ENCODE peak calls at places on chromosome 11, in ten cellular contexts. A, J, V, S, Y, X, M, C, H and U are unnamed samples.

GRCh38 chr11:130629039-130629438 is 180.6 kb downstream of the ADAMTS15 start:
- DNase-seq in H (no peak), C (no peak), M (no peak), V (no peak), A (no peak), Y (no peak), X (no peak), S (peak), J (no peak), U (peak)

GRCh38 chr11:32173435-32173834 is 82.6 kb downstream of the RCN1 start:
- DNase-seq in V (peak), H (peak), S (peak), J (peak), Y (peak), X (peak), M (peak), A (peak), C (peak), U (peak)

GRCh38 chr11:100546714-100547113 is 140.4 kb upstream of the ARHGAP42 start:
- DNase-seq in H (peak), S (no peak), Y (no peak), C (peak), V (peak), J (no peak), X (no peak), M (peak), A (no peak), U (no peak)

GRCh38 chr11:88629496-88629895 is 292.0 kb upstream of the CTSC start:
- DNase-seq in C (no peak), A (no peak), Y (no peak), H (no peak), M (no peak), S (no peak), J (no peak), X (no peak), V (peak), U (peak)

GRCh38 chr11:86369668-86370067 is 5.0 kb upstream of the CCDC81 start:
- DNase-seq in C (no peak), Y (no peak), S (no peak), J (no peak), X (no peak), H (no peak), V (peak), A (no peak), M (no peak), U (no peak)

GRCh38 chr11:125272092-125272491 is 107.5 kb downstream of the PKNOX2 start:
- DNase-seq in J (no peak), X (no peak), S (no peak), V (peak), H (no peak), Y (no peak), M (peak), A (no peak), C (no peak), U (no peak)

GRCh38 chr11:61297741-61298140 is 2.6 kb upstream of the VWCE start:
- DNase-seq in Y (no peak), X (no peak), S (no peak), A (no peak), H (no peak), M (peak), C (peak), J (no peak), V (no peak), U (peak)

GRCh38 chr11:64237484-64237951 is 3.1 kb downstream of the VEGFB start:
- DNase-seq in J (peak), S (no peak), X (peak), A (no peak), C (no peak), Y (no peak), M (no peak), H (peak), V (no peak), U (no peak)

GRCh38 chr11:132586801-132587200 is 945.5 kb downstream of the OPCML start:
- DNase-seq in A (no peak), Y (no peak), C (peak), V (no peak), S (no peak), X (no peak), J (no peak), H (no peak), M (no peak), U (peak)

GRCh38 chr11:105005451-105005845 is 17.5 kb downstream of the CASP5 start:
- DNase-seq in J (no peak), Y (no peak), S (no peak), V (peak), X (no peak), C (no peak), A (peak), M (no peak), H (no peak), U (no peak)

GRCh38 chr11:86949995-86950993 is 4.9 kb downstream of the FZD4 start:
- DNase-seq in J (no peak), H (no peak), V (no peak), X (no peak), Y (no peak), A (no peak), S (no peak), M (no peak), C (peak), U (no peak)

DNA sequence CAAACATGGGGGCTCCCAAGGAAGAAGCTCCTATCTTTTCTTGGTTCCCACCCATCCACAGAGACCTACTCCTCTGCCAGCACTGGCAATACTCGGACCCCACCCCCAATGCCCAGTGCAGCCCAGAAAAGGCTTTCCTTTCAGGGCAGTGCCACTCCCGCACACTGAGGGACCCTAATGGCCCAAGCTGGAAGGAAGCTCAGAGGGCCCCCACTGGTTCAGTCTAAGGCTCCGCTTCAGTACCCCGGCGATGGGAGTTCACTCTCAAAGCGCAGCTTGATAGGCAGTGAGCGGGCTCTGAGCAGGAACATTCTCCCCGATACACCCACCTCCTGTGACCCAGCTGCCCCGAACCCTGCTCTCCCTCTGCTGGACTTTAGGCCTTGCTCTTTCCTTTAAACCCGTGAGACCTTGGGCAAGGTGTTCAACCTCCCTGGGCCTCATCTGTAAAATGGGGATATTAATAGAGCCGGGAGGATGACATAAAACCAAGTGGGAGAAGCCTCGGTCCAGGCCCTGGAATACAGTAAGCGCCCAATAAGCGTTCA is 48.4 kb downstream of the CHRDL2 start:
- DNase-seq in A (no peak), C (no peak), J (no peak), V (no peak), Y (no peak), X (no peak), M (no peak), S (no peak), H (no peak), U (no peak)
- H3K4me3 ChIP-seq in A (no peak), C (no peak), J (peak), V (no peak), Y (no peak), X (peak), M (peak), S (no peak), H (peak), U (peak)

GRCh38 chr11:75239551-75240290 is 853 bp upstream of the TPBGL start:
- DNase-seq in M (no peak), J (no peak), V (no peak), H (no peak), C (no peak), X (no peak), S (peak), A (peak), Y (no peak), U (no peak)

GRCh38 chr11:75241906-75242644 is 1.5 kb downstream of the TPBGL start:
- DNase-seq in Y (no peak), X (no peak), C (no peak), J (no peak), S (no peak), A (no peak), H (no peak), M (no peak), V (no peak), U (no peak)

GRCh38 chr11:75241036-75241905 is 697 bp downstream of the TPBGL start:
- DNase-seq in X (peak), J (peak), V (peak), S (peak), M (peak), C (peak), H (peak), Y (peak), A (peak), U (peak)

GRCh38 chr11:75238595-75239245 is 1.9 kb upstream of the TPBGL start:
- DNase-seq in A (peak), M (no peak), C (no peak), V (no peak), S (no peak), X (no peak), Y (no peak), H (no peak), J (no peak), U (no peak)

DNA sequence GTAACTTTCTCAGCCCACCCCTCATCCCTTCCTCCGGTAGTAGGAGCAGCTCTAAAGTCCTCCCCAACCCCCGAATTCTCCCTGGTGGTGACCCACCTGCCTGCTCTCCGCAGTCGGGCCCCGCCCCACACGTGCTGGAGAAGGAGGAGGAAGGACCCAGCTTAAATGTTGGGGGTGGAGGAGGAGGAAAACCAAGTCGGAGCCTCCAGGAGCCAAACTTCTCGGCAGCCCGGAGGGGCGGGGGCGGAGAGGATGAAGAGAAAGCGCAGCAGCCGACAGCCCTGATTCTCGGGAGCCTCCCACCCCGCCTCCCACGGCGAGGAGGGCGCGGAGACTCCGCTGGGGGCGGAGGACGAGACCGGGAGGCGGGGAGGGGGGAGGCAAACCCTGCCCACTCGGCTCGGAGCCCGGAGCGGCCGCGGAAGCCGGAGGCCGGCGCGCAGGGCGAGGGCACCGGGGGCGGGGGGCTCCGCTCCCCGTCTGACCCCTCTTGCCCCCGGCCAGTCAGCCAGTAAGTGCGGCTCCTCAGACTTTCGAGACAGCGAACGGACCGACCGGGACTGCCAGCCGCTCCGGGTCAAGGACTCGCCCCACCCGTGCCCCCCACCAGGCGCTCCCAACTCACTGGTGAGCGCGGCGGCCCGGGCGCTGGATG is at the start of gene TPBGL:
- DNase-seq in V (peak), C (no peak), M (no peak), H (no peak), A (peak), S (peak), X (no peak), J (no peak), Y (no peak), U (peak)
- H3K4me3 ChIP-seq in V (peak), C (no peak), M (peak), H (peak), A (peak), S (peak), X (peak), J (peak), Y (peak), U (peak)

GRCh38 chr11:848380-848931 is 5.8 kb downstream of the TSPAN4 start:
- DNase-seq in Y (peak), J (no peak), H (no peak), M (no peak), V (no peak), S (peak), C (no peak), A (peak), X (no peak), U (peak)
- H3K4me3 ChIP-seq in Y (no peak), J (no peak), H (no peak), M (no peak), V (no peak), S (no peak), C (no peak), A (no peak), X (peak), U (no peak)

GRCh38 chr11:47407746-47408590 is at the start of gene SLC39A13:
- DNase-seq in A (peak), S (peak), M (peak), Y (peak), C (peak), J (peak), H (peak), X (peak), V (peak), U (peak)
- H3K4me3 ChIP-seq in A (peak), S (peak), M (peak), Y (peak), C (peak), J (peak), H (peak), X (peak), V (peak), U (peak)

GRCh38 chr11:114063149-114063828 is 3.8 kb downstream of the ZBTB16 start:
- DNase-seq in V (no peak), C (no peak), A (no peak), M (no peak), X (no peak), Y (no peak), S (no peak), H (no peak), J (no peak), U (no peak)
- H3K4me3 ChIP-seq in V (no peak), C (no peak), A (no peak), M (no peak), X (peak), Y (no peak), S (no peak), H (no peak), J (no peak), U (no peak)

GRCh38 chr11:111762526-111762925 is 3.7 kb downstream of the PPP2R1B start:
- DNase-seq in S (no peak), Y (no peak), M (no peak), J (no peak), X (no peak), V (no peak), H (no peak), A (no peak), C (no peak), U (no peak)

GRCh38 chr11:111762981-111763643 is 3.1 kb downstream of the PPP2R1B start:
- DNase-seq in M (no peak), C (peak), Y (no peak), S (no peak), H (no peak), V (no peak), J (no peak), A (no peak), X (no peak), U (no peak)

GRCh38 chr11:111765320-111765983 is 737 bp downstream of the PPP2R1B start:
- DNase-seq in C (peak), M (no peak), S (no peak), J (no peak), V (no peak), Y (no peak), A (no peak), X (no peak), H (no peak), U (no peak)

GRCh38 chr11:111765984-111766833 is at the start of gene PPP2R1B:
- DNase-seq in Y (peak), C (peak), M (peak), V (peak), S (peak), A (peak), X (peak), J (peak), H (peak), U (peak)

DNA sequence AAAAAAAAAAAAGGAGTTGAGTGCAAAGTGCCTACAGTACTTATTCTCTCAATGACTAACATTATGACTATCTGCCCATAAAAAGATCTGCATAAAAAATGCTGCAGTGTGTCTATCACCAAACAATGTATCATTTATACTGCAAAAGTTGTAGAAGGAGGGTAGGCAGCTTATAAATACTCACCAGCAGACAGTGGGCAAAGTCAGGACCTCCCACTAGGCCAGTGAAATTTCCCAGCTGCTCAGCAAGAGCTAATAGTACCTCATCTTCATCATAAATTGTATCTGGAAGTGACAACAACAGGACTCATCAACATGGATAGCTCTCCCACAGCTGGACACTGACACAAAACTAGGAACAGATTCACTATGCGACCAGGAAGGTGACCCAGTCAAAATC is 1.6 kb downstream of the PPP2R1B start:
- DNase-seq in H (no peak), A (no peak), C (peak), M (no peak), V (no peak), X (no peak), J (no peak), Y (no peak), S (no peak), U (peak)
- H3K4me3 ChIP-seq in H (peak), A (peak), C (peak), M (peak), V (no peak), X (peak), J (peak), Y (peak), S (no peak), U (peak)

DNA sequence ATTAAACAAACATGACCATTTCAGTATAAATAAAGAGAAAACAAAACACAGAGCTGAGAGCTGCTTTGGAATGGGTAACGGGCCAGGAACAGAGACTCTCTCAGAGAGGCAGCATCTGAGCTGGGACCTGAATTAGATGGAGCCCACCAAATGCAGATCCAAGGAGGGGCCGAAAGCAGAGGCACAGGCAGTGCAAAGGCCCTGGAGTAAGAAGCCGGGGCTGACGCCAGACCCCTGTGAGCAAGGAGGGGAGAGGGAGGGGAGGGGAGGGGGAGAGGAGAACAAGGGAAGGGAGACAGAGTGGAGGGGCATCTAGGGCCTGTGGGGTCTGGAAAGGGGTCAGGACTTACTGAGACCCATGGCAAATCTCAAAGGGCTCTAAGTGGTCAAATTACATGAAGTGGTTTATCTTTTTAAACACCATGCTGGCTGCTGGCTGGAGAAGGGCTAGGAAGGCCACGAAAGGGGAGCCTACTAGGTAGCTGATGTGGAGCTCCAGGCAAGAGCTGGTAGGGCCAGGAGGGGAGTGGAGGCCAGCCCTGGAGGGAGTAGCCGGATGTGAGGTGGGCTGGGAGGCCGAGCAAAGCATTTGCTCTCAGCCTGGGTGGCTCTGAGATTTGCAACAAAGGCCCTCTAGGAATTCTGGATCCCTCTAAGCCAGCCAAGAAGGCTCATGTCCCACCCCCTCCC is 3.2 kb downstream of the OSBPL5 start:
- DNase-seq in V (no peak), A (peak), M (no peak), C (no peak), X (no peak), Y (no peak), J (no peak), S (no peak), H (no peak), U (no peak)
- H3K4me3 ChIP-seq in V (no peak), A (no peak), M (no peak), C (no peak), X (peak), Y (no peak), J (no peak), S (no peak), H (no peak), U (peak)

DNA sequence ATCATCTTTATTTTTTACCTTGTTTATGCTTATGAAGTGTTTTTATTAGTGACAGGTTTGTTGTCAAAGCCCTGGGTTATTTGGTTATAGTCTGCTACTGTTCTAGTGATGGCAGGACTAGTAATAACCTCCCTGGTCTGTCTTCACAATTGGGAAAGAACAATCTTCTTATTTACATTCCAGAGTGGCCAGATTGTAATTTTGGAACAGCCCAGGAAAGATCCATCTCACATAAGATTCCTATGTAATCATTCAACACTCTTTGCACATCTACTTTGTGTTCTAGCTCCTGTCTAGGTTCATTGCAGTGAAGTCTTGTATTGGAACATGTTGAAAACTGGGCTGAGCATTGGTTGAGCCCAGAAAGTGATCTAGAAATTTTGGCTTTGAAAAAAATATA is 63.8 kb downstream of the CYB5R2 start:
- DNase-seq in M (no peak), Y (no peak), S (no peak), C (no peak), X (no peak), A (no peak), V (no peak), H (no peak), J (no peak), U (no peak)
- H3K4me3 ChIP-seq in M (no peak), Y (no peak), S (no peak), C (no peak), X (no peak), A (no peak), V (no peak), H (no peak), J (no peak), U (no peak)

DNA sequence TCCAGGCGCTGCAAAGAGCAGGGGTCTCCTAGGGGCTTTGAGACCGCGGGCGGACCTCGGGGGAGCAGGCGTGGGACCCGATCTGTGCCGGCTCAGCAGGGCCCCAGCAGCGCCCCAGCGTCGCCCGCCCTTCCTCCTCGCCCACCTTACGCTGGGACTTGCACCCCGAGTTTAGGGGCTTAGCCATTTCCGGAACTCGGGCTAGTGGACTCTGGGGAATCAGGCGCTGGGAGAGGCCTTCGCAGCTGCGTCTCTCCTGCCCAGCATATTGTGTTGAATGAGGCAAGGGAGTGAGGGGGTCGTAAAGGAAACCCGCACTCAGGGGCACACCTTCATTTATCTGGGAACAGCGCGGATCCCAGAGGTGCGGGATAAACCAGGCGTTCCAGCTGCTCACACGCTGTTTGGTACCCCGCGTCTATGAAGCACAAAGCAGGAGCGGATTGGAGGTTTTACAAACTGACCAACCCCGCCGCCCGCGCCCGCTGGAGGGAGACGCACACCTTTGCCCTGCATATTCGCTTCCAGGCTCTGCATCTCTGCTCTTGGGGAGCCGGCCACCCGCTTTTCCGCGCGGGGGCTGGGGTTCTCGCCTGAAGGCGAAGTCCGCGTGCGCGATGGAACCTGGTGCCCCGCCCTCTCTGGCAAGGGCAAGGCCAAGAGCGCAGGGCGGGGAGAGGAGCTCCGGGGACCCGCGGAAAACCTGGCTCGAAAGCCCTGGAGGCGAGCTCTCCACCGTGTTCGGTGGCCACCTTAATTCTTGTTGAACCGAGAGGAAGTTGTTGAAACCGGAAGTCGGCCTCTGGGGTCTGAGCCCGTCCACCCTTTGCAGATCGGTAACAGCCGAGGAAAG is 6.7 kb upstream of the ALX4 start:
- DNase-seq in H (no peak), J (no peak), C (no peak), M (no peak), X (no peak), Y (no peak), A (no peak), S (no peak), V (no peak), U (no peak)
- H3K4me3 ChIP-seq in H (peak), J (no peak), C (no peak), M (peak), X (peak), Y (peak), A (no peak), S (peak), V (peak), U (peak)